ENCODE peak calls at places on chromosomes 12 and 14, in six cellular contexts. I is neuronal stem cell, E is H9, V is IMR-90, F is mesenchymal stem cell, D is H1. S is an unnamed sample.

GRCh38 chr12:109687250-109687649 is 26.4 kb upstream of the FAM222A start:
- DNase-seq in I (no peak), E (no peak), V (no peak), F (no peak), D (no peak), S (no peak)

GRCh38 chr12:16310934-16311333 is 33.4 kb upstream of the SLC15A5 start:
- DNase-seq in I (no peak), E (no peak), V (no peak), F (no peak), D (no peak), S (no peak)

GRCh38 chr12:16120027-16120426 is 157.5 kb downstream of the SLC15A5 start:
- DNase-seq in I (no peak), E (no peak), V (no peak), F (no peak), D (no peak), S (no peak)

GRCh38 chr12:78220811-78221210 is 390.1 kb downstream of the NAV3 start:
- DNase-seq in I (no peak), E (no peak), V (no peak), F (no peak), D (no peak), S (no peak)

GRCh38 chr12:120909633-120910318 is 5.6 kb upstream of the SPPL3 start:
- DNase-seq in I (no peak), E (no peak), V (no peak), F (no peak), D (no peak), S (no peak)

GRCh38 chr12:68539615-68539952 is 71.1 kb upstream of the RAP1B start:
- DNase-seq in I (no peak), E (no peak), V (no peak), F (no peak), D (no peak), S (no peak)

GRCh38 chr12:133038310-133038709 is 1.0 kb downstream of the ZNF84 start:
- DNase-seq in I (no peak), E (no peak), V (no peak), F (no peak), D (no peak), S (no peak)

GRCh38 chr12:25806271-25806670 is 152.2 kb upstream of the RASSF8 start:
- DNase-seq in I (no peak), E (no peak), V (peak; percentile 72), F (no peak), D (no peak), S (no peak)

GRCh38 chr14:73173092-73173735 is 36.9 kb downstream of the PSEN1 start:
- DNase-seq in I (peak; percentile 6), E (no peak), V (peak; percentile 65), F (peak; percentile 57), D (no peak), S (peak; percentile 4)

GRCh38 chr14:89444044-89444443 is 27.0 kb upstream of the FOXN3 start:
- DNase-seq in I (no peak), E (no peak), V (no peak), F (no peak), D (no peak), S (no peak)

GRCh38 chr12:109910969-109911348 is 10.9 kb downstream of the TCHP start:
- DNase-seq in I (no peak), E (peak; percentile 96), V (peak; percentile 20), F (peak; percentile 28), D (peak; percentile 87), S (peak; percentile 4)

GRCh38 chr14:67485501-67486095 is 2.9 kb downstream of the TMEM229B start:
- DNase-seq in I (no peak), E (no peak), V (no peak), F (peak; percentile 47), D (no peak), S (no peak)

GRCh38 chr14:69048456-69048855 is 69.4 kb upstream of the ACTN1 start:
- DNase-seq in I (no peak), E (no peak), V (no peak), F (no peak), D (no peak), S (no peak)

GRCh38 chr12:93195511-93195910 is 182.2 kb upstream of the NUDT4 start:
- DNase-seq in I (no peak), E (no peak), V (no peak), F (no peak), D (no peak), S (no peak)

GRCh38 chr14:103347091-103347815 is 13.2 kb downstream of the EIF5 start:
- DNase-seq in I (no peak), E (no peak), V (no peak), F (no peak), D (no peak), S (no peak)

GRCh38 chr12:111692575-111693210 is 6.8 kb downstream of the ACAD10 start:
- DNase-seq in I (no peak), E (peak; percentile 63), V (peak; percentile 15), F (peak; percentile 17), D (peak; percentile 57), S (no peak)

GRCh38 chr14:101002738-101003137 is 99.2 kb upstream of the RTL1 start:
- DNase-seq in I (no peak), E (no peak), V (no peak), F (no peak), D (no peak), S (no peak)

GRCh38 chr14:60008042-60008441 is 83.7 kb upstream of the PCNX4 start:
- DNase-seq in I (no peak), E (no peak), V (no peak), F (no peak), D (no peak), S (no peak)

GRCh38 chr14:56659964-56660551 is 80.5 kb downstream of the TMEM260 start:
- DNase-seq in I (peak; percentile 37), E (no peak), V (peak; percentile 62), F (peak; percentile 57), D (no peak), S (peak; percentile 14)

GRCh38 chr12:117404940-117405339 is 43.5 kb upstream of the NOS1 start:
- DNase-seq in I (no peak), E (no peak), V (no peak), F (no peak), D (no peak), S (peak; percentile 93)

GRCh38 chr12:117404203-117404853 is 42.9 kb upstream of the NOS1 start:
- DNase-seq in I (no peak), E (no peak), V (no peak), F (no peak), D (no peak), S (peak; percentile 79)

GRCh38 chr12:117412465-117413190 is 51.2 kb upstream of the NOS1 start:
- DNase-seq in I (no peak), E (no peak), V (no peak), F (no peak), D (no peak), S (no peak)

GRCh38 chr12:117409286-117409685 is 47.9 kb upstream of the NOS1 start:
- DNase-seq in I (no peak), E (no peak), V (no peak), F (no peak), D (no peak), S (no peak)

DNA sequence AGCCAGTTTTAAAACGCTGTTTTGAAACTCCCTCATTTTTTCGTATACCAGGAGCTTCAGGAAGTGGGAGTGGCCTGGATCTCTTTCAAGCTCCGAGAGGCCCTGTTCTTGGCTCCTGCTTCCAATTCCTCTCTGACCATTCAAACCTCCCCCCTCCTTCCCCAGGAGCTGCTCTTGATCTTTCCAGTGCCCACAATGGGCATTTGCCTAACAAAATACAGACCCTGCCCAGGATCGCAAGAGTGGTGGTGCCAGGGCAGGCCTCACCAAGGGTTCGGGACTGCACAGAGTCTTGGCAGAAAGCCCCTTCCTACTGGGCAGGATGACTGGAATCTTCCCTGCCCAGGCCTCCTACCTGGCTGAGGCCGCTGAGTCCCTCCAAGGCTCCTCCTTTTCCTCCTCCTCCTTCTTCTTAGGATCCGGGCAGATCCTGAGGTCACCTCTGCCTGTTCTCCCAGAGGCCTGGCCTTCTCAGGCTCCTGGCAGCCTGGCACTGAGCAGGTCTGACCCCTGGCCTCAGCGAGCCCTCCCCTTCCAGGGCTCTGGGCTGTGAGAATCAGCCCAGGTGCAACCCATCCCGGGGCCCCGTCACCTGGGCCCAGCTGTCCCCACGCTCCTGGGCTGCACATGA is 46.9 kb upstream of the NOS1 start:
- DNase-seq in I (no peak), E (peak; percentile 65), V (no peak), F (no peak), D (peak; percentile 56), S (peak; percentile 54)
- H4K91ac ChIP-seq in I (no peak overlapping the region), E (no peak overlapping the region), V (no peak overlapping the region), F (no peak overlapping the region), D (peak overlapping the region; percentile 90), S (no peak overlapping the region)

DNA sequence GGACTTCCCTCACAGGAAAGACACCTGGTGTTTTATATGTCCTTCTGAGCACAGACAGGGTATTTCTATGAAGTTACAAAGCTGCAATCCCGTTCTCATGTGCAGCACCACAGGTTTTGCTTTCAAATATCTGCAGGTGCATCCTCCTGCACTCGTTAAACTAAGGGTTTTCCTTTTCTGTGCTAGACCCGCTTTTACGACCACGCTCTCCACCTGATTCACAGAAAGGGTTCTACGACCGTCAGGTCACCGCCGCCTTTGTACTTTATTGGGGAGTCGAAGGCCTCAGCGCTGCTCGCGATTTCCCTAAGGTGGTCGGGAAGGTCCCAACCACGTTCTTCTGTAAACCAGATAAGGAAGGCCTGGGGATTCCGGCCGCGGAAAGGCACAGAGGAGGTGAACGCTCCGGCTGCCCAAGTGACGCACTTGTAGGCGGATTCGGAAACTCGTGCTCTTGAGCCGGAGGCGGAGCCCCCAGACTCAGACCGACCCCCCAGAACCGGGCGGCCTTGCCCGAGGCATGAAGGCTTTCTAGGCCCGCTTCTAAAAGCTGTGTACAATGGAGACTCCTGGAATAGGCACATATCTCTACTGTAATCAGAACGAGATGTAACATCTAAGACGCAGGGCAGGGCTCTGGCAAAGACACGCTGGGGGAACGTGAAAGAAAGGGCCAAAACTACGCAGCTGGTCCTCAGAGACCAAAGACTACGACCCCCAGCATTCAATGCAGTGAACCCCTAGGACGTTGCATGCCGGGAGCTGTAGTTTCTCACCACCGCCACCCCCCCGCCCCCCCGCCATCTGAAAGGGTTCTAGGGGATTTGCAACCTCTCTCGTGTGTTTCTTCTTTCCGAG is 930 bp upstream of the HSP90B1 start:
- DNase-seq in I (no peak), E (peak; percentile 94), V (peak; percentile 92), F (peak; percentile 92), D (peak; percentile 85), S (peak; percentile 34)
- H2BK5ac ChIP-seq in I (no peak overlapping the region), E (no peak overlapping the region), V (peak overlapping the region; percentile 92), F (peak overlapping the region; percentile 59), D (peak overlapping the region; percentile 94), S (peak overlapping the region; percentile 23)

GRCh38 chr14:54783660-54784015 is 119.0 kb downstream of the GCH1 start:
- DNase-seq in I (no peak), E (no peak), V (no peak), F (no peak), D (no peak), S (no peak)
- H4K91ac ChIP-seq in I (no peak overlapping the region), E (no peak overlapping the region), V (no peak overlapping the region), F (no peak overlapping the region), D (no peak overlapping the region), S (no peak overlapping the region)

DNA sequence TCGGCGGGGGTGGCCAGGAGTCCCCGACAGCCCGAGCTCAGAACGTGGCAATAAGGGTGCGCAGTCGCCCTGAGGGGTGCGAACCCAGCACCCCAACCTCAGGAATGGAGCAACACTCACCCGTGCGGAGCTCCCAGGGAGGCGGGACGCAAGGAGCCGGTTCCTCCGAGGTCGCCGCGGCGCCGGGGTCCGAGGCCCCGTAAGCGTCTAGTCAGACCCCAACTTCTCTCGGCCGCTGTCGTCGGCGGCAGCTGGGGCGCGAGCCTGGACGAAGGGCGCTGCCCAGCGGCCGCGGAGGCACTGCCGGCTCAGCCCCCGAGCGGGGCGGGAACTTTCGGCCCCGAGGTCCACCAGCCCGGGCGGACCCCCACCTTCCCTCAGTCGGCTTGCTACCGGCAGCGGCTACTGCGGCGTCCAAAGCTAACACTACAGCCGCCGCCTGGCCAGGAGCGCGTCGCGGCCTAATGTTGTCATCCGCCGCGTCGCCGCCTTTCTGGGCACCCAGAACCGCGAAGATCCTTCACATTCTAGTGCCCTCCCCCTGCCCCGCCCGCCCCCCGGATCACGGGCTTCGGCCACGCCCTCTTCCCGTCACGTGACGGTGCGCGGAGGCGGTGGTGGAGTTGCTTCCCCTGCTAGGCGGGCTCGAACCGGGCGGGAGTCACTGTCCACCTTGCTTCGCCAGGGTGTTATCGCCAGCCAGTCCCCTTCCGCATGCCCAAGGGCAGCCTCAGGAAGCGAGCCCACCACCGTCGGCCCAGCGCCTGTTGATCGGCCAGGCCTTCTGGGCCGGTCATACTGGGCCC is at the start of gene OSBPL8:
- DNase-seq in I (peak; percentile 93), E (peak; percentile 99), V (peak; percentile 85), F (peak; percentile 93), D (peak; percentile 97), S (peak; percentile 94)
- H2BK5ac ChIP-seq in I (peak within 1 kb of the TSS; percentile 75), E (no peak within 1 kb of the TSS), V (peak within 1 kb of the TSS; percentile 93), F (peak within 1 kb of the TSS; percentile 8), D (peak within 1 kb of the TSS; percentile 89), S (peak within 1 kb of the TSS; percentile 60)

S was measured in trophoblast cell.